ENCODE peak calls at places on chromosomes 4 and X, in seven cellular contexts. D is ecto neural progenitor cell, P is HEK293T, B is nucleus accumbens, A is sigmoid colon, V is LoVo, C is NCI-H187 treated with DMSO at 0.1 percent for 48 hours. Q is an unnamed sample.

GRCh38 chr4:187380181-187380581 is 615.4 kb upstream of the ZFP42 start:
- DNase-seq in D (no peak), P (peak; percentile 14), B (no peak), A (no peak), V (peak; percentile 16), C (no peak), Q (no peak)

GRCh38 chrX:48814722-48815121 is 11.6 kb upstream of the ERAS start:
- DNase-seq in D (no peak), P (no peak), B (no peak), A (no peak), V (no peak), C (no peak), Q (no peak)

GRCh38 chr4:85637778-85638177 is 162.8 kb downstream of the ARHGAP24 start:
- DNase-seq in D (no peak), P (no peak), B (no peak), A (no peak), V (no peak), C (no peak), Q (no peak)

GRCh38 chr4:104743141-104743748 is 248.6 kb upstream of the CXXC4 start:
- DNase-seq in D (no peak), P (no peak), B (no peak), A (no peak), V (no peak), C (no peak), Q (no peak)

GRCh38 chrX:10900585-10901289 is 210.4 kb upstream of the HCCS start:
- DNase-seq in D (no peak), P (no peak), B (no peak), A (no peak), V (peak; percentile 22), C (no peak), Q (no peak)

GRCh38 chr4:152590179-152591031 is 54.5 kb upstream of the FBXW7 start:
- DNase-seq in D (no peak), P (peak; percentile 40), B (no peak), A (peak; percentile 69), V (no peak), C (no peak), Q (no peak)

GRCh38 chr4:139558235-139559094 is 2.4 kb upstream of the SETD7 start:
- DNase-seq in D (no peak), P (no peak), B (no peak), A (peak; percentile 68), V (no peak), C (no peak), Q (no peak)

GRCh38 chr4:176601156-176601555 is 191.6 kb downstream of the VEGFC start:
- DNase-seq in D (no peak), P (no peak), B (no peak), A (no peak), V (no peak), C (no peak), Q (no peak)

GRCh38 chrX:40202456-40202855 is 104.7 kb upstream of the BCOR start:
- DNase-seq in D (no peak), P (no peak), B (no peak), A (no peak), V (no peak), C (no peak), Q (no peak)

GRCh38 chrX:9867214-9867613 is 81.0 kb downstream of the SHROOM2 start:
- DNase-seq in D (no peak), P (no peak), B (no peak), A (no peak), V (no peak), C (no peak), Q (no peak)

GRCh38 chrX:49230500-49231232 is 2.5 kb downstream of the CACNA1F start:
- DNase-seq in D (peak; percentile 66), P (no peak), B (no peak), A (peak; percentile 76), V (peak; percentile 58), C (no peak), Q (peak; percentile 2)

GRCh38 chr4:3689006-3689405 is 77.2 kb upstream of the ADRA2C start:
- DNase-seq in D (no peak), P (no peak), B (no peak), A (peak; percentile 53), V (no peak), C (no peak), Q (no peak)

GRCh38 chr4:109676886-109677285 is 26.4 kb downstream of the CASP6 start:
- DNase-seq in D (no peak), P (no peak), B (no peak), A (no peak), V (no peak), C (no peak), Q (no peak)

GRCh38 chrX:23334871-23335599 is 386 bp downstream of the PTCHD1 start:
- DNase-seq in D (peak; percentile 63), P (peak; percentile 8), B (no peak), A (no peak), V (no peak), C (no peak), Q (no peak)

GRCh38 chrX:113421432-113421831 is 580.8 kb upstream of the AMOT start:
- DNase-seq in D (no peak), P (no peak), B (no peak), A (no peak), V (no peak), C (no peak), Q (no peak)

GRCh38 chr4:101501421-101501820 is 154.1 kb upstream of the PPP3CA start:
- DNase-seq in D (no peak), P (no peak), B (no peak), A (no peak), V (no peak), C (no peak), Q (no peak)

Q was measured in thoracic aorta.